ENCODE peak calls at places on chromosomes 11 and 22, in four cellular contexts. I, A, U and E are unnamed samples.

GRCh38 chr22:39463931-39464390 is 7.1 kb downstream of the MGAT3 start:
- DNase-seq in I (no peak), A (no peak), U (no peak), E (no peak)

GRCh38 chr22:24433868-24434471 is 6.6 kb downstream of the ADORA2A start:
- DNase-seq in I (no peak), A (no peak), U (no peak), E (no peak)

GRCh38 chr11:64001552-64002427 is 15.6 kb downstream of the OTUB1 start:
- DNase-seq in I (no peak), A (no peak), U (no peak), E (no peak)

GRCh38 chr22:43241138-43241597 is 54.2 kb upstream of the TTLL12 start:
- DNase-seq in I (peak; percentile 88), A (peak; percentile 55), U (no peak), E (no peak)

GRCh38 chr11:7967826-7968225 is 2.6 kb upstream of the NLRP10 start:
- DNase-seq in I (no peak), A (no peak), U (no peak), E (no peak)

GRCh38 chr11:17014321-17014773 is at the start of gene PLEKHA7:
- DNase-seq in I (peak; percentile 28), A (no peak), U (no peak), E (no peak)

GRCh38 chr11:119371778-119372182 is 9.7 kb downstream of the USP2 start:
- DNase-seq in I (no peak), A (no peak), U (no peak), E (no peak)

GRCh38 chr11:1390603-1391164 is 950 bp downstream of the BRSK2 start:
- DNase-seq in I (no peak), A (no peak), U (no peak), E (no peak)

GRCh38 chr22:45819305-45819704 is 147.7 kb downstream of the ATXN10 start:
- DNase-seq in I (no peak), A (no peak), U (no peak), E (no peak)

GRCh38 chr22:45812910-45813309 is 141.3 kb downstream of the ATXN10 start:
- DNase-seq in I (no peak), A (no peak), U (no peak), E (no peak)

GRCh38 chr22:45817705-45818104 is 146.1 kb downstream of the ATXN10 start:
- DNase-seq in I (no peak), A (no peak), U (no peak), E (no peak)

GRCh38 chr22:45818130-45819085 is 146.8 kb downstream of the ATXN10 start:
- DNase-seq in I (peak; percentile 16), A (no peak), U (no peak), E (no peak)

GRCh38 chr22:45816771-45817170 is 145.1 kb downstream of the ATXN10 start:
- DNase-seq in I (no peak), A (no peak), U (no peak), E (no peak)
- TF ChIP-seq CTCF in I (no peak), A (no peak), U (no peak), E (no peak)

DNA sequence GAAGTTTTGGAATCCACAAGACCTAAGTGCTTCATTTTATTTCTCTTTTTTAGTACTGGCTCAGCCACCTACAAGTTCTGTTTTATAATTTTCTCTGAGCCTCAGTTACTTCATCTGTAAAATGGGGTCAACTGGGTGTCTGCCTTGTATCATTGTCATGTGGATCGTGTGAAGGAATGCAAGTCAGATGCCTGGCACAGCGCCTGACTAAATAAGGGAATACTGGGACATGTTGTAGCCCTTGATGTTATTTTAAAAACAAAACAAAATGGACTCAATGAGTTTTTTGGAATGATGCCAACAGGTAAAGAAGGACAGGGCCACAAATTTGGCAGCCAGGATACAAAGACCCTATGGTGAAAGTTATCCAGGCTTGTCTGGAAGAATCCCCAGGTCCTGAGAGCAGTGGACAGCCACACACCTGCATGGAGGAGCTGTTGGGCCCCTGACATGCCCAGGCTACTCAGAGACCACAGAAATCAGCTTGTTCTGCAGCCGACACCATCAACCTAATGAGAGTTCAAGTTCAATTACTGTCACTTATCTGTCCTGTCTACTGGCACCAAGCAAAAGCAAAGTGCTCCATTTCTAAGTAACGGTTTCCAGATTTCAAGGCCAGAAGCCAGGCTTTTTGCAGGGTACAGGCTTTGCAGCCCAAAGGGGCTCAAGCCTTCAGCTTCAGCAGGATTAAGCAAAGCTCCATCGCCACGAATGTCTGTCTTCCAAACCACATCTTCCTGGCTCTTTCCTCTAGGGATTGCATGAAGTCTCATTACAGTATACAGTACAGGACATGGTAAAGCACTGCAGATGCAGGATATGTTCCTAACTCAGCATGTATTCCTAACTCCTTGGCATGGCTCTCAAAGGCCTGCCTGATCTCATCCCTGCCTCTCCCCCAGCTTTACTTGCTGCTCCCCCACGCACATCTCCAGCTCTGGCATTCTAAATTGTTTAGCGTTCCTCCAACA is 18.4 kb downstream of the DKK3 start:
- DNase-seq in I (no peak), A (no peak), U (no peak), E (no peak)
- TF ChIP-seq POLR2AphosphoS5 in I (no peak), A (no peak), U (no peak), E (no peak)

GRCh38 chr22:36371920-36372319 is 15.8 kb downstream of the MYH9 start:
- DNase-seq in I (no peak), A (no peak), U (no peak), E (no peak)
- TF ChIP-seq TCF7L2 in I (no peak), A (no peak), U (no peak), E (no peak)

DNA sequence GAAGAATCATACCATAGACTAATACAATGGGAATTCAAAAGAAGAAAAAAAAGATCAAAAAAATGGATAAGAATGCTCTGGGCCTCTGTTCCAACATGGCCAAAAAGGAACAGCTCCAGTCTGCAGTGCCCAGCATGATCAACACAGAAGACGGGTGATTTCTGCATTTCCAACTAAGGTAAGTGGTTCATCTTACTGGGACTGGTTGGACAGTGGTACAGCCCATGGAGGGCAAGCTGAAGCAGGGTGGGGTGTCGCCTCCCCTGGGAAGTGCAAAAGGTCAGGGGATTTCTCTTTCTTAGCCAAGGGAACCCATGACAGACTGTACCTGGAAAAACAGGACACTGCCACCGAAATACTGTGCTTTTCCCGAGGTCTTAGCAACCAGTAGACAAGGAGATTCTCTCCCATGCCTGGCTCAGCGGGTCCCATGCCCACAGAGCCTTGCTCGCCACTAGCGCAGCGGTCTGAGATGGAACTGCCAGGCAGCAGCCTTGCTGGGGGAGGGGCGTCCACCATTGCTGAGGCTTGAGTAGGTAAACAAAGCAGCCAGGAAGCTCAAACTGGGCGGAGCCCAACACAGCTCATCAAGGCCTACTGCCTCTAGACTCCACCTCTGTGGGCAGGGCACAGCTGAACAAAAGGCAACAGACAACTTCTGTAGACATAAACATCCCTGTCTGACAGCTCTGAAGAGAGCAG is 428.4 kb downstream of the MN1 start:
- DNase-seq in I (peak; percentile 81), A (no peak), U (no peak), E (no peak)
- TF ChIP-seq CTCF in I (no peak), A (no peak), U (no peak), E (no peak)

DNA sequence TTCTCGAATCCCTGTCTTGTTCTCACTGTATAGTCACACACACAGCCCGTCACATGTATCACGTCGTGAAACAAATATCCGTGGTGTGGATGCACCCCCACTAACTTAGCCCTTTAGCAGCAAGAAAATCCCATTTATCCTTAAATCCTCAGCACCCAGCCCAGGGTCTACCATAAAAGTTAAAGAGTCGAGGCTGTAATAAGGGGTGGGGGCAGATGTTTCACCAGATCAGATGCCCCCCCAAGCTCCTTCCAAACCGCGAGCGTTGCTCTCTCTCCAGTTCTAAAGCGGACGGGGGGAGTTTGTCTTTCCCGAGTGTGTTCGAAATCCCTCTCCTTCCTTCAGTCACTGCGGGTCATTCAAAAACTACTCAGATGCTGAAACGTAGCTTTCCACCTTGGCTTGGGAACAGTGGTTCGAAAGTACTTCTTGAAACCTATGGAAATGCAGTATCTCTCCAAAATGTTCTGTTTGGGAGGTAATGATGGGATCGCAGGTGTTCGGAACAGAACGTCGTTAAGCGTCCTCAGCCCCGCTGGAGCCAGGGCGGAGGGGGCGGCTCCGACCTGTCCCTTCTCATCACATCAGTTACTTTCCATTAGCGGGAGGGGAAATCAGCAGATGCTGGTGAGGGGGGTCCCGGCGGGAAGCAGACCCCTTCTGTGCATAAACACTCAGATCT is 156.2 kb downstream of the BRD1 start:
- DNase-seq in I (no peak), A (no peak), U (no peak), E (no peak)
- TF ChIP-seq POLR2AphosphoS5 in I (no peak), A (no peak), U (no peak), E (no peak)

GRCh38 chr11:126422446-126422845 is 67.0 kb downstream of the ST3GAL4 start:
- DNase-seq in I (no peak), A (no peak), U (no peak), E (no peak)

GRCh38 chr11:126424471-126425039 is 69.1 kb downstream of the ST3GAL4 start:
- DNase-seq in I (no peak), A (no peak), U (no peak), E (no peak)

GRCh38 chr11:126426126-126426525 is 70.6 kb downstream of the ST3GAL4 start:
- DNase-seq in I (no peak), A (no peak), U (no peak), E (no peak)

GRCh38 chr11:126423154-126423553 is 67.7 kb downstream of the ST3GAL4 start:
- DNase-seq in I (no peak), A (no peak), U (no peak), E (no peak)

GRCh38 chr11:126423743-126424142 is 68.3 kb downstream of the ST3GAL4 start:
- DNase-seq in I (peak; percentile 39), A (no peak), U (no peak), E (no peak)
- TF ChIP-seq TCF7L2 in I (no peak), A (no peak), U (no peak), E (no peak)